ENCODE peak calls at places on chromosome 15, in ten cellular contexts. S is T-helper 1 cell; Z is anterior cingulate cortex; O is head of caudate nucleus; M is erythroblast; G is DMS153; R is fibroblast of pulmonary artery; B is NCI-H748 treated with DMSO at 0.1 percent for 48 hours; Q is stimulated activated CD4-positive, alpha-beta T cell treated with anti-CD3 and anti-CD28 coated beads, Interleukin-2, amount 100 ng/mL, for 24 hours; C is body of pancreas. W is an unnamed sample.

GRCh38 chr15:29674661-29675533 is 147.4 kb downstream of the TJP1 start:
- DNase-seq in S (no peak), Z (peak), O (peak), M (no peak), G (no peak), R (peak), B (no peak), Q (no peak), C (peak), W (no peak)

GRCh38 chr15:101326462-101327146 is 31.6 kb upstream of the SNRPA1 start:
- DNase-seq in S (no peak), Z (no peak), O (no peak), M (no peak), G (no peak), R (no peak), B (no peak), Q (no peak), C (no peak), W (no peak)

GRCh38 chr15:81484076-81484475 is 110.1 kb upstream of the TMC3 start:
- DNase-seq in S (no peak), Z (no peak), O (peak), M (no peak), G (no peak), R (no peak), B (no peak), Q (no peak), C (no peak), W (peak)

GRCh38 chr15:66907826-66908502 is 157.4 kb upstream of the SMAD3 start:
- DNase-seq in S (no peak), Z (peak), O (peak), M (no peak), G (no peak), R (peak), B (no peak), Q (no peak), C (no peak), W (peak)

GRCh38 chr15:91853501-91853967 is at the start of gene SLCO3A1:
- DNase-seq in S (peak), Z (peak), O (peak), M (peak), G (no peak), R (peak), B (no peak), Q (peak), C (peak), W (peak)

GRCh38 chr15:43872416-43873020 is 45.7 kb downstream of the WDR76 start:
- DNase-seq in S (no peak), Z (peak), O (peak), M (peak), G (no peak), R (peak), B (peak), Q (no peak), C (peak), W (peak)

GRCh38 chr15:88608607-88609181 is 12.4 kb upstream of the AEN start:
- DNase-seq in S (no peak), Z (no peak), O (no peak), M (no peak), G (no peak), R (no peak), B (no peak), Q (no peak), C (no peak), W (no peak)

GRCh38 chr15:84797212-84797611 is 19.9 kb upstream of the ALPK3 start:
- DNase-seq in S (no peak), Z (no peak), O (no peak), M (no peak), G (no peak), R (peak), B (no peak), Q (no peak), C (no peak), W (no peak)

GRCh38 chr15:80599359-80599758 is 95.8 kb upstream of the ABHD17C start:
- DNase-seq in S (no peak), Z (no peak), O (no peak), M (no peak), G (no peak), R (peak), B (no peak), Q (no peak), C (no peak), W (no peak)

GRCh38 chr15:23642413-23643044 is 5.1 kb downstream of the MAGEL2 start:
- DNase-seq in S (no peak), Z (peak), O (peak), M (peak), G (peak), R (peak), B (peak), Q (peak), C (peak), W (peak)

GRCh38 chr15:96947830-96948229 is 617.3 kb downstream of the NR2F2 start:
- DNase-seq in S (no peak), Z (no peak), O (no peak), M (no peak), G (no peak), R (peak), B (no peak), Q (no peak), C (no peak), W (no peak)

GRCh38 chr15:73617310-73617709 is 15.9 kb downstream of the NPTN start:
- DNase-seq in S (no peak), Z (no peak), O (no peak), M (no peak), G (no peak), R (no peak), B (no peak), Q (no peak), C (no peak), W (no peak)

GRCh38 chr15:48541659-48542334 is 103.7 kb downstream of the FBN1 start:
- DNase-seq in S (no peak), Z (no peak), O (no peak), M (no peak), G (no peak), R (peak), B (no peak), Q (no peak), C (no peak), W (no peak)

GRCh38 chr15:92170897-92171296 is 222.8 kb upstream of the ST8SIA2 start:
- DNase-seq in S (no peak), Z (no peak), O (no peak), M (no peak), G (no peak), R (no peak), B (no peak), Q (no peak), C (no peak), W (no peak)

GRCh38 chr15:92880796-92881569 is 19.1 kb upstream of the CHD2 start:
- DNase-seq in S (no peak), Z (no peak), O (no peak), M (no peak), G (no peak), R (no peak), B (no peak), Q (no peak), C (peak), W (peak)

GRCh38 chr15:66489179-66489791 is 8.3 kb downstream of the SNAPC5 start:
- DNase-seq in S (no peak), Z (no peak), O (no peak), M (no peak), G (no peak), R (no peak), B (no peak), Q (no peak), C (no peak), W (no peak)

GRCh38 chr15:67025719-67026118 is 39.7 kb upstream of the SMAD3 start:
- DNase-seq in S (no peak), Z (no peak), O (peak), M (peak), G (no peak), R (peak), B (no peak), Q (no peak), C (no peak), W (no peak)

GRCh38 chr15:69300129-69300588 is 1.4 kb downstream of the PAQR5 start:
- DNase-seq in S (no peak), Z (no peak), O (no peak), M (no peak), G (no peak), R (no peak), B (no peak), Q (no peak), C (peak), W (no peak)

GRCh38 chr15:67051088-67051659 is 14.2 kb upstream of the SMAD3 start:
- DNase-seq in S (no peak), Z (no peak), O (no peak), M (no peak), G (no peak), R (no peak), B (no peak), Q (no peak), C (no peak), W (no peak)

GRCh38 chr15:84752700-84753099 is 4.3 kb downstream of the ZNF592 start:
- DNase-seq in S (no peak), Z (no peak), O (no peak), M (no peak), G (no peak), R (no peak), B (no peak), Q (no peak), C (peak), W (no peak)

GRCh38 chr15:77192451-77192850 is 121.5 kb upstream of the TSPAN3 start:
- DNase-seq in S (no peak), Z (no peak), O (no peak), M (no peak), G (no peak), R (no peak), B (no peak), Q (no peak), C (no peak), W (no peak)

GRCh38 chr15:88331291-88331690 is 74.8 kb upstream of the NTRK3 start:
- DNase-seq in S (no peak), Z (no peak), O (peak), M (peak), G (no peak), R (peak), B (peak), Q (peak), C (peak), W (no peak)